ENCODE peak calls at places on chromosomes 11 and 22, in ten cellular contexts. X is brain microvascular endothelial cell, O is kidney tubule cell, W is AG04449, Q is C1 segment of cervical spinal cord, C is right atrium auricular region, U is nephron progenitor cell, M is HFFc6, I is foreskin melanocyte, B is caudate nucleus. N is an unnamed sample.

GRCh38 chr22:49767355-49768062 is 60.2 kb downstream of the BRD1 start:
- DNase-seq in O (peak), C (no peak), U (no peak), X (peak), Q (no peak), B (no peak), I (peak), M (peak), W (no peak), N (peak)

GRCh38 chr22:41237707-41238569 is 2.8 kb downstream of the CHADL start:
- DNase-seq in U (peak), X (no peak), M (no peak), Q (no peak), W (no peak), O (peak), B (peak), I (no peak), C (peak), N (no peak)

GRCh38 chr11:115895594-115895993 is 391.4 kb upstream of the CADM1 start:
- DNase-seq in B (no peak), I (no peak), M (no peak), Q (no peak), W (no peak), O (peak), X (no peak), C (no peak), U (no peak), N (no peak)

GRCh38 chr11:18264677-18265542 is 1.2 kb upstream of the SAA1 start:
- DNase-seq in I (no peak), B (no peak), X (no peak), U (no peak), C (no peak), W (no peak), M (no peak), O (no peak), Q (no peak), N (no peak)

GRCh38 chr22:36162127-36163034 is 1.8 kb upstream of the APOL3 start:
- DNase-seq in C (no peak), B (no peak), I (no peak), U (no peak), W (no peak), O (no peak), Q (no peak), X (no peak), M (no peak), N (no peak)

GRCh38 chr22:39995346-39996252 is 845 bp downstream of the FAM83F start:
- DNase-seq in C (no peak), X (no peak), B (no peak), Q (no peak), U (no peak), O (peak), M (no peak), I (no peak), W (no peak), N (no peak)

GRCh38 chr11:61486004-61486615 is 22.4 kb upstream of the LRRC10B start:
- DNase-seq in C (no peak), I (no peak), O (no peak), U (no peak), B (no peak), W (no peak), X (no peak), M (no peak), Q (no peak), N (no peak)

GRCh38 chr11:60343094-60343704 is 16.1 kb downstream of the MS4A6E start:
- DNase-seq in M (no peak), W (no peak), U (no peak), C (no peak), X (peak), Q (no peak), B (no peak), I (no peak), O (peak), N (no peak)

GRCh38 chr11:122430490-122430889 is 225.0 kb upstream of the UBASH3B start:
- DNase-seq in C (peak), X (no peak), O (no peak), W (no peak), B (no peak), Q (no peak), I (no peak), U (no peak), M (no peak), N (no peak)

GRCh38 chr11:34002420-34002819 is 49.1 kb upstream of the CAPRIN1 start:
- DNase-seq in U (no peak), W (no peak), Q (no peak), C (no peak), B (no peak), M (no peak), I (no peak), X (no peak), O (no peak), N (no peak)

GRCh38 chr11:80103149-80103859 is 662.5 kb upstream of the TENM4 start:
- DNase-seq in X (peak), I (peak), W (peak), U (no peak), Q (no peak), M (peak), O (peak), C (no peak), B (no peak), N (peak)

GRCh38 chr11:75334976-75335375 is 16.5 kb downstream of the ARRB1 start:
- DNase-seq in I (no peak), O (no peak), U (no peak), B (no peak), Q (no peak), C (no peak), M (no peak), W (no peak), X (no peak), N (no peak)

GRCh38 chr11:124762077-124762623 is at the start of gene ESAM:
- DNase-seq in Q (no peak), B (no peak), W (no peak), I (no peak), O (peak), C (no peak), U (peak), X (no peak), M (no peak), N (no peak)

GRCh38 chr11:94604496-94604895 is 37.3 kb downstream of the PIWIL4 start:
- DNase-seq in O (peak), W (no peak), X (no peak), B (no peak), U (no peak), C (no peak), M (no peak), I (no peak), Q (no peak), N (no peak)

GRCh38 chr22:38733329-38734202 is 22.2 kb downstream of the SUN2 start:
- DNase-seq in X (no peak), I (no peak), C (peak), M (no peak), U (peak), W (no peak), O (peak), Q (peak), B (peak), N (peak)

GRCh38 chr11:26860411-26860810 is 133.5 kb upstream of the FIBIN start:
- DNase-seq in O (no peak), X (no peak), B (no peak), M (no peak), I (no peak), W (no peak), C (no peak), Q (no peak), U (no peak), N (no peak)

GRCh38 chr11:32829680-32830412 is at the start of gene PRRG4:
- DNase-seq in C (peak), I (no peak), X (no peak), O (peak), W (no peak), B (peak), U (peak), Q (no peak), M (no peak), N (peak)